ENCODE peak calls at places on chromosomes 5 and 9, in four cellular contexts. R is endothelial cell of umbilical vein, J is K562, G is GM12878. L is an unnamed sample.

GRCh38 chr5:73093943-73094342 is 26.4 kb upstream of the TMEM171 start:
- DNase-seq in G (no peak), R (peak), J (no peak), L (peak)

GRCh38 chr9:76688471-76689238 is 75.6 kb upstream of the PCA3 start:
- DNase-seq in G (no peak), R (no peak), J (no peak), L (no peak)

GRCh38 chr9:135479469-135480052 is at the start of gene PPP1R26:
- DNase-seq in R (no peak), G (no peak), J (peak), L (no peak)

GRCh38 chr5:8825161-8825757 is 720.6 kb downstream of the SEMA5A start:
- DNase-seq in J (no peak), R (no peak), G (no peak), L (peak)

GRCh38 chr5:174204914-174205313 is 159.4 kb downstream of the NSG2 start:
- DNase-seq in J (no peak), R (no peak), G (no peak), L (no peak)

GRCh38 chr5:99061711-99062110 is 132.9 kb upstream of the CHD1 start:
- DNase-seq in G (no peak), R (no peak), J (no peak), L (peak)

GRCh38 chr9:103804077-103804735 is 289.9 kb upstream of the SMC2 start:
- DNase-seq in R (no peak), J (no peak), G (no peak), L (no peak)

GRCh38 chr5:107670028-107670926 is 460 bp downstream of the EFNA5 start:
- DNase-seq in G (no peak), J (no peak), R (peak), L (peak)

GRCh38 chr5:52007230-52007858 is 624.1 kb downstream of the ISL1 start:
- DNase-seq in R (peak), G (no peak), J (no peak), L (peak)

DNA sequence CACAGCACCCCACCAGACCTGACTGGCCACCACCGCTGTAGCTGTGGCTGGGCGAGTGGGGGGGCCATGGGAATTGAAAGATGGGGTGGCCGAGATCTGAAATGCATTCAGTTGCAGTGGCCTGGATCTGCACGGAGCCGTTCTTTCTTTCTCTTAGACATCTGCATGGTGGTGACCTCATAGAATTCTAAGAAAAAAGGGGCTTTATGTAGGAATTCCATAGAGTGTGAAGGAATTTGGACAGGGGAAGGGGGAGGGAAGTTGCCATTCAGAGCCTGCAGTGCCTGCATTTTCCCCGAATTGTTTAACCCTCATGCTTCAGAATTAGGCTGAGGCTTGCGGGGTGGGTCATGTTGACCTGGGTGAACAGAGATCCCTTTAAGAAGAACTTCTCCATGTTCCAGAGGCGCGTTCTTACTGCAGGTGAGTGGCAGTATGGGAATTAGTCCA is 4.9 kb downstream of the NEK6 start:
- DNase-seq in J (no peak), R (no peak), G (no peak), L (peak)
- TF ChIP-seq FOS in J (no peak), R (no peak), G (no peak), L (no peak)

GRCh38 chr9:14153310-14153720 is 160.6 kb downstream of the NFIB start:
- DNase-seq in G (no peak), J (no peak), R (peak), L (no peak)
- TF ChIP-seq FOS in G (no peak), J (no peak), R (no peak), L (no peak)

DNA sequence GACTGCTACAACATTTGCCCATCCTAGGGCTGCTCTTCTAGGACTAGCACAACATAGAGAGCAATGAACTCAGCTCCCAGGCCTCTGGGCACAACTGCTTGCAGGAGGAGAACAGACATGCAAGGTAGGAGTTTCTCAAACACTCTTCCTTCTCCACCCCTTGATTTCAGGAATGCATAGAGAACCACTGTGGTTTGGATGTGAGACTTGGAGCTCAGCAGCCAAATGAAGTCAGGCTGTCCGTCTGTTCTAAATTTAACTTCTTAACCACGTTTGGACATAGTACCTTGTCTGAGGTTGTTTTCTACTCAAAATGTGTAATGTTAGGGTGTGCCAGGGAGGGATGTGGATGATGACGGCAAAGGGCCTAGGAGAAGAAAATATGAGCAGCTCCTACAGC is 515.1 kb upstream of the TNC start:
- DNase-seq in G (no peak), R (no peak), J (no peak), L (peak)
- TF ChIP-seq FOS in G (no peak), R (no peak), J (no peak), L (no peak)

GRCh38 chr5:127702913-127703575 is at the start of gene CCDC192:
- DNase-seq in J (no peak), R (no peak), G (no peak), L (no peak)
- TF ChIP-seq FOS in J (no peak), R (no peak), G (no peak), L (no peak)

GRCh38 chr5:14109041-14109747 is 33.9 kb upstream of the TRIO start:
- DNase-seq in G (peak), R (no peak), J (no peak), L (peak)
- TF ChIP-seq FOS in G (no peak), R (no peak), J (no peak), L (peak)

GRCh38 chr9:109015026-109015280 is 1.7 kb upstream of the CTNNAL1 start:
- DNase-seq in G (no peak), J (no peak), R (no peak), L (no peak)

GRCh38 chr9:109012009-109012875 is 1.1 kb downstream of the CTNNAL1 start:
- DNase-seq in J (no peak), R (peak), G (no peak), L (peak)

GRCh38 chr9:109014267-109015025 is 1.1 kb upstream of the CTNNAL1 start:
- DNase-seq in R (peak), J (no peak), G (no peak), L (peak)

GRCh38 chr9:109013678-109014145 is 413 bp upstream of the CTNNAL1 start:
- DNase-seq in R (no peak), G (no peak), J (no peak), L (no peak)

DNA sequence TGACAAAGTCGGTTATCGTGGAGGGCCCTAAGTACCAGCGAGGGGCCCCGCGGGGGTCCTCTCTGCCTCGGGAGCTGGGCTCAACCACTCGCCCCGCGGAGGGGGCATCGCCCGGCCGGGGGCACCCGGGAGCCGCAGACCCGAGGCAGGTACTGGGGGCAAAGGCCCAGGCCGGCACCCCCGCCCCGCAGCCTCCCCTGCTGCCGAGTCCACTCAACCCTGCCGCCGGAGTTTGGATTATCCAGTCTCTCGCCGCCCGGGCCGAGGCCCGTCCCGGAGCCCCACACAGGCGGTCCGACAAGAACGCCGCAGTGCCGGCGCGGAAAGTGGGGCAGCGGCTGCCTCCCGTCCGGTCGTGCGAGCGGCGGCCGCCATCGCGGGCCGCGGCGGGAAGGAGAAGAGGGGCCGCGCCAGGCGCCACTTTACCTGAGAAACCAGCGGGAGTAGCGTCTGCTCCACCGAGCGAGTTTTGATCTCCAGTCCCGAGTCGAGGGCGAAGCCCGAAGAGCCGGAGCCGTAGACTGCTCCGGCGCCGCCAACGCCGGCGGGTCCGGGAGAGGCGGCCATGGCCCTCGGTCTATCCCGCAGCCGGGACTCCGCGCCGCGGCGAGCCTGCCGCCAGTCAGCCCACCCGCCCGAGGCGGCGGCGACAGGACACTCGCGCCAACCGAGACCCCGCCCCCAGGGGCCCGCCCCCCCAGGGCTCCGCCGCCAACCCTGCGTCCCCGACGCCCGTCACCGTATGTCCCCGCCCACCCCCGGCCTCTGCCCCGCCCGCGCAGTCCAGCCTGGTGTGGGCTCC is at the start of gene CTNNAL1:
- DNase-seq in G (no peak), J (peak), R (peak), L (peak)
- TF ChIP-seq FOS in G (no peak), J (no peak), R (no peak), L (no peak)

L was measured in IMR-90.